ENCODE peak calls at places on chromosomes 6 and 20, in four cellular contexts. Y is H1, C is mammary epithelial cell, Z is neural progenitor cell. J is an unnamed sample.

GRCh38 chr6:115770851-115771250 is 289.8 kb downstream of the FRK start:
- DNase-seq in Y (no peak), C (no peak), Z (peak), J (no peak)

GRCh38 chr20:33697129-33697528 is 10.9 kb upstream of the E2F1 start:
- DNase-seq in Y (no peak), C (no peak), Z (no peak), J (no peak)

GRCh38 chr20:57748601-57749130 is 38.9 kb upstream of the PMEPA1 start:
- DNase-seq in Y (no peak), C (peak), Z (peak), J (peak)

GRCh38 chr20:12984069-12984765 is 24.6 kb upstream of the SPTLC3 start:
- DNase-seq in Y (no peak), C (no peak), Z (no peak), J (no peak)

GRCh38 chr6:145865595-145865994 is 51.0 kb upstream of the FBXO30 start:
- DNase-seq in Y (no peak), C (no peak), Z (no peak), J (no peak)

GRCh38 chr20:36281785-36282380 is 24.3 kb upstream of the DLGAP4 start:
- DNase-seq in Y (no peak), C (no peak), Z (no peak), J (no peak)

GRCh38 chr20:3843490-3843889 is 3.1 kb upstream of the MAVS start:
- DNase-seq in Y (no peak), C (peak), Z (no peak), J (no peak)

GRCh38 chr6:157755752-157756411 is 67.2 kb upstream of the SNX9 start:
- DNase-seq in Y (no peak), C (no peak), Z (no peak), J (no peak)

GRCh38 chr20:905999-906520 is 10.1 kb downstream of the ANGPT4 start:
- DNase-seq in Y (no peak), C (no peak), Z (no peak), J (no peak)

GRCh38 chr20:38134427-38135281 is 30.4 kb downstream of the TGM2 start:
- DNase-seq in Y (no peak), C (peak), Z (no peak), J (no peak)

GRCh38 chr6:63598251-63599036 is 26.2 kb downstream of the LOC128125822 start:
- DNase-seq in Y (peak), C (peak), Z (peak), J (peak)

DNA sequence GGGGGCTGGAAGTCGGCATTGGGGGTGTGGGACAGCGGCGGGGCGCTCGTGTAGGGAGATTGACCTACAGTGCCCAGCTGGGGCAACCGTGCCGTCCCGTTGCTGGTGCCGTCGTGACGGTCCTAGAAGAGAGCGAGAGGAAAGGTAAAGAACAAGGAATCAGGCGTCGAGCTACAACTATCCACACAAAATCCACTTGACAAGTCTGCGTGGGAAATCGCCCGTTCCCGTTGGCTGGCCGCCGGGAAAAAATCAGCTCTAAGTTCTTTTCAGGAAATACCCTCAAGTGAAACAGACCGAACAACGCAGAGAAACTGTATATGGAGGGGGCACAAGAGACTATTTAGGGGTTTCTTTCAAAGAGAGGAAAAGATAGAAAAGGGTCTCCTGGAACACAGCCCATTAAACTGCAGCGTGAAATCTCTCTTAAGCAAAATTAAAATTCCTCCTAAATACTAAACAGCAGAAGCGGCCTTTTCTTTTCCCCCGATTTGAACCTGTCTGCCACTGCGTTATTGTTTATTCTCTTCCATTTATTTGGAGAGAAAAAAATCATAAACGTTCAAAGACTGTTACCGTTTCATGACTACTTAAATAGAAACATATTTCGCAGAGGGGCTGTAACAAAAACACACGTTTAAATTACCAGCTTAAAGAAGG is 4.5 kb downstream of the TFAP2A start:
- DNase-seq in Y (no peak), C (peak), Z (no peak), J (no peak)
- TF ChIP-seq EZH2 in Y (peak), C (no peak), Z (peak), J (no peak)

GRCh38 chr6:100467144-100468012 is 2.7 kb upstream of the SIM1 start:
- DNase-seq in Y (peak), C (no peak), Z (peak), J (no peak)

GRCh38 chr6:100464910-100465700 is at the start of gene SIM1:
- DNase-seq in Y (peak), C (peak), Z (peak), J (no peak)

GRCh38 chr6:100466410-100467143 is 1.9 kb upstream of the SIM1 start:
- DNase-seq in Y (no peak), C (no peak), Z (peak), J (no peak)

GRCh38 chr6:100464162-100464851 is 414 bp downstream of the SIM1 start:
- DNase-seq in Y (peak), C (no peak), Z (peak), J (no peak)

DNA sequence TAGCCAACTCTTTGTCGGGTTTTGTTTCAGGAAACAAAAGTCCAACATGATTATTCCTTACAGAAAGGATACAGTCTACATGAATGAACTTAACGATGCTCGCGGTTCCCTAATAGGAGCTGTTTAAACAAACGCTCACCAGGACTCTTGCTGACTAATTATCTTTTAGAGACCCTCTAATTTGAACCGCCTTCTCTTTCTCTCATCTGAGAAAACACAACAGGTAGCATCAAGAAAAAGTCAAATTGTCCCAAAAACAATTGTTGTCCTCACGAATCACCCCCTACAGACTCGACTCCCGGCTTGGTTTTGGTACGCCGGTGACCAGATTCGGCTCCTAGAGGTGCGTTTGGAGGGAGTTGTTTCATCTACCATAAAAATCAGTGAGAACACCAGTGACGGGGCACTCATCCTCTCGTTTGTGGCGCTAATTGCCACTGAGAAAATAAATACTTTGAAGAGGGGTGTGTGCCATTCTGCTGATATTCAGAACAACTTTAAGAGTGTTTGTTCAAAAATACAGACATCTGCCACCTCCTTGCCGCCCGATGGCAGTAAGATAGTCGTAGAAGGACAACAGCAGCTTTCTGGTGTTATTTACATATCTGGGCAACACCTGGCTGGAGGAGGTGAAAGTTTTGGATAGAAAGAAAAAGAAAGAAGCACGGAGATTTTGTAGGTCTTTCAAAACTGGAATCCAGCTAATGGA is 1.1 kb upstream of the SIM1 start:
- DNase-seq in Y (no peak), C (no peak), Z (peak), J (no peak)
- H3K4me3 ChIP-seq in Y (peak), C (no peak), Z (peak), J (no peak)

GRCh38 chr6:42142118-42142835 is at the start of gene C6orf132:
- DNase-seq in Y (peak), C (peak), Z (peak), J (no peak)
- TF ChIP-seq EZH2 in Y (no peak), C (no peak), Z (peak), J (no peak)

DNA sequence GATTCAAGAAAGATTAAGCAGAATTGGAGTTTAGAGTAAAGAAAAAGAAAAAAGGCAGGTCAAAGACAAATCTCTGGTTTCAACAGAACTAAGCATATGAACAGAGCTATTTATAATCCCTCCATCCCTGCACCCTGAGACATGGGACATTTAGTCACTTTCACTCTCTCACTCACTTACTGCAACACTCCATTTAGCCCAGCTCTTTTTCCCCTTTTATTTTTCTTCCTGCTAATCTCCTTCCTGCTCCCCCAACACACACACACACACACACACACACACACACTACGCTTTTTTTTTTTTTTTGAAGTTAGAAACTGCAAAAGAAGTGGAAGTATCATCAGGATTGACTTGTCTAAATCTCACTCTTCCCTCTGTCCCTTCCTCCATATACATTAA is 45.1 kb upstream of the TBC1D7 start:
- DNase-seq in Y (no peak), C (no peak), Z (no peak), J (no peak)
- H3K4me3 ChIP-seq in Y (no peak), C (no peak), Z (no peak), J (no peak)

DNA sequence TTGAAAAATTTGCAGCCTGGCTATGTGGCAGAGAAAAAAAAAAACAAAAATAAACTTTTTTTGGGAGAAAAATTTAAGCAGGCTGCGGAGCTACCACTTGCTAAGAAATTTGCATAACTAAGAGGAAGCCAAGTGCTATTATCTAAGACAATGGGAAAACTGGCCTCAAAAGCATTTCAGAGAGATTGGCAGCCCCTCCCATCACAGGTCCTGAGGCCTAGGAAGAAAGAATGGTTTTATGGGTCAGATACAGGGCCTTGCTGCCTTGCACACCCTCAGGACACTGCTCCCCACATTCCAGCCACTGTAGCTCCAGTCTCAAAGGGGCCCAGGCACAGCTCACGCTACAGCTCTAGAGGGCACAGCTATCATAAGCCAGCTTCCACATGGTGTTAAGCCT is 777.9 kb downstream of the TENT5A start:
- DNase-seq in Y (no peak), C (no peak), Z (peak), J (no peak)
- TF ChIP-seq EZH2 in Y (no peak), C (no peak), Z (no peak), J (no peak)

GRCh38 chr6:43231735-43232450 is 2.6 kb upstream of the DNPH1 start:
- DNase-seq in Y (no peak), C (no peak), Z (no peak), J (no peak)

GRCh38 chr6:43228951-43229802 is at the start of gene DNPH1:
- DNase-seq in Y (peak), C (peak), Z (peak), J (peak)

GRCh38 chr6:43226192-43226851 is 3.0 kb downstream of the DNPH1 start:
- DNase-seq in Y (no peak), C (no peak), Z (no peak), J (no peak)

GRCh38 chr6:43231053-43231452 is 1.8 kb upstream of the DNPH1 start:
- DNase-seq in Y (no peak), C (no peak), Z (no peak), J (no peak)

DNA sequence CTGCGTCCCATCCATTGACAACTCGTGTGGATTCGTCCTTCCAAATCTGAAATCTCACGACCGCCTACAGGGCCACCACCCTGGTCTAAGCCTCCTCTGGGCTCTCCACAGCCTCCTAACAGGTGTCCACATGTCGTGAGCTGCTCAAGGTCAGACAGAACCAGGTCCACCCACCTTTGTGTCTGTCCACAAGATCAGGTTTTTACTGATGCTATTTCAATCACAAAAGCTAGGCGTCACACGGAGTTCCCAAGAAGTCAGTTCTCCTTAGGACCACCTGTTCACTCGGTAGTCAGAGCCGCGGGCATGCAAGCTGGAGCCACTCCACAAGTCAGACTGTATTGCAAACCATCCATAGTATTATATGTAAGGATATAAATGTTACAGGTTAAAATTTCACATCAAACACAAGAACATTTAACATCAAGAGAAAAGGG is 540 bp upstream of the DNPH1 start:
- DNase-seq in Y (no peak), C (no peak), Z (no peak), J (no peak)
- H3K4me3 ChIP-seq in Y (peak), C (no peak), Z (no peak), J (peak)

DNA sequence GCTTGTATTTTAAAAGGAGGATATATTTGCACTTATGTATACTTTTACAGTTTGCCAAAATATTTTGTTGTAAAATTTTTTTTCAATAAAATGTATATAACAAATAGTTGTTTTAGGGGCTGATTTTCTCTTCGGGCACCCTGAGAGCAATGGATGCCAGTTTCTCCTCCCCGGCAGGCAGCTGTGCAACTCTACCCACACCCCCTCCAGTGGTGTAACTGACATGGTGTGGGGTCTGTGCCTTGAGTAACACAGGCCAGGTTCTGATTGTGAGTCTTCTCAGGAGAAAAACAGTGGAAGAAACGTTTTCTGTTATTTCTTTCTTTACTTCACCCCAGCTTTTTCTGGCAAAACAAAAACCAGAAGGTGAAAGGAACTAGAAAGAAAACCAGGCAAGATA is 6.1 kb downstream of the FOXF2 start:
- DNase-seq in Y (no peak), C (no peak), Z (no peak), J (no peak)
- TF ChIP-seq EZH2 in Y (no peak), C (no peak), Z (no peak), J (no peak)

DNA sequence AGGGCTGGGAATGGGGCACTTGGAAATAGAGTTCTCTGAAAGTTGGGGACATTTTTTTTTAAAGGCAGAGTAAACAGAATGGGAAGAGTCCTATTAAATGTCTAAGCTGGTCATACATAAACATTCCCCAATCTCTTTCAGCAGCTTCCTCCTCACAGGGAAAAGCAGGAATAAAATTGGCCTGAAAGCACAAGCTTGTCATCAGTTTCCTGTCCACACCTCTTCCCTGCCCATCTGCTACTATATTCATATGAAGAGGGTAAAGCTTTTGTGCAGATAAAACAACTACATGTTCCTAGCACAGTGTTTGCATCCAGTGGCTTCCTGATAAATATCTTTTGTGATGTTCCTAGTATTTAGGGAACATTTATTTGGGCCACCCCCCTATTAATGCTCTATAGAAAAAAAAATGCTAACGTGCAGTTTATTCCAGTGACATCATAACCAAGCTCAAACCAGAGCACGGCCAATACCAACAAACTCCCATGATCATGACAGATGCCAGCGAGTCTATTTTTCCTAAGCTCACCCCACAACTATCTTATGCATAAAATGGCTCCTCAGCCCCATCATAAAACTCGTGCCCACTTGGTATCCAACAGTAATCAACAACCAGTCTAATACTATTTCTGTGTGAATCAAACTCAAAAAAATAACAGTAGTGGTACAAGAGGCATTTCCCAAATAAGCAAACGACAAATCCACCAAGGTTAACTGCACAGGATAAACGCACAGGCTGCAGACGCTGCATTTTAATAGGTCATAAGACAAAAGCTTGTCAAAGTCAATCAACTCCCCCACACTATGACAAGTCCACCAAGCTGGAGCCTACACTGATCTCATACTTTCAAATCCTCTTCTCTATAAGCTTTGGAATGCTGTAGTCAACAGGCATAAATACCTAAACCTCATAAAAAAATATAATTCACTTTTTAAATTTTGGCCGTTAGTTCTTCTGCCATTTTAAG is 95.3 kb downstream of the EPB41L2 start:
- DNase-seq in Y (no peak), C (no peak), Z (no peak), J (no peak)
- H3K4me3 ChIP-seq in Y (no peak), C (no peak), Z (no peak), J (no peak)

DNA sequence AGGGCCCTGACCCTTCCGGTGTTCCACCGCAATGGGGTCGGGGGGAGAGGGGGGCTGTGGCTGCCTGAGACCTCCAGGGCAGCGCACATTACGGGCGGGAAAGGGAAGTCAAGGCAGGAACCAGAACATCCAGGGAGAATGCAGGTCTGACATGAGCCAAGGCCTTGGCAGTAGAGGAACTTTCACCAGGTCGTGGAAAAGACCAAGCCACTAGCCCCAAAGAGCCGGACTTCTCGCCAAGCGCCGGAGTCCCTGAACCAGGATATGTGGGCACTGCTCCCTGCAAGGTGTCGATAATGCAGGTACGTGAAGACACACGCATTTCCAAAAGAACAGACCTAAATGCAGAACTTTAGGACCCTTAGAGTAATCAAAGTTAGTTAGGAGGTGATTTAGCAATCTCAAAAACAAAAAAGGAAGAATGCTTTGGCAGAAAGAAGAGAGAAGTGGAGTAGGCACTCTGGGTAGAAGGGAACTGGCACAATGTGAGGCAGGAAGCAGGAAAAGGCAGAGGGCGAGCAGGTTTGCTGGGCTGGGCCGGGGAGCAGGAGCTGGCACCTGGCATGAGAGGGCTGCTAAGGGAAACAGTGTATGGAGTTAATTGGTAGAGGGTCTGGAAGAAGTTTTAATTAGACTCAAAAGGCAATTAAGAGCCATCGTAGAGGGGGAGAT is 14.3 kb downstream of the POU3F2 start:
- DNase-seq in Y (no peak), C (no peak), Z (no peak), J (no peak)
- TF ChIP-seq EZH2 in Y (no peak), C (no peak), Z (peak), J (no peak)